ENCODE peak calls at places on chromosome 19, in nine cellular contexts. V, H, N, C, D, O, W, F and B are unnamed samples.

GRCh38 chr19:48813123-48813911 is 2.5 kb upstream of the BCAT2 start:
- DNase-seq in W (no peak), D (no peak), F (peak), C (no peak), H (no peak), V (no peak), O (no peak), N (no peak), B (peak)

GRCh38 chr19:47228168-47228936 is 2.6 kb downstream of the BBC3 start:
- DNase-seq in V (peak), D (no peak), N (peak), H (no peak), W (peak), C (peak), F (no peak), O (peak), B (peak)

GRCh38 chr19:53962887-53963435 is at the start of gene CACNG8:
- DNase-seq in D (no peak), F (peak), C (no peak), N (no peak), O (no peak), W (no peak), V (no peak), H (no peak), B (no peak)

GRCh38 chr19:35629332-35629633 is 447 bp downstream of the RBM42 start:
- DNase-seq in C (no peak), D (no peak), O (no peak), H (no peak), N (no peak), W (no peak), F (no peak), V (no peak), B (no peak)

GRCh38 chr19:55528030-55528801 is 8.7 kb downstream of the SBK2 start:
- DNase-seq in F (no peak), D (no peak), N (no peak), C (no peak), O (no peak), H (no peak), W (peak), V (no peak), B (peak)

GRCh38 chr19:33333151-33333550 is 30.8 kb upstream of the CEBPA start:
- DNase-seq in D (no peak), W (no peak), N (no peak), O (no peak), V (no peak), F (no peak), H (no peak), C (no peak), B (no peak)

GRCh38 chr19:57317503-57317902 is 2.8 kb upstream of the ZNF543 start:
- DNase-seq in O (no peak), D (no peak), C (no peak), V (no peak), H (no peak), N (no peak), W (no peak), F (peak), B (no peak)

GRCh38 chr19:27762933-27763332 is 1450.0 kb downstream of the UQCRFS1 start:
- DNase-seq in H (no peak), C (no peak), O (no peak), V (no peak), F (no peak), W (no peak), D (no peak), N (no peak), B (no peak)

GRCh38 chr19:45150180-45150579 is 10.6 kb downstream of the NKPD1 start:
- DNase-seq in D (no peak), H (no peak), F (no peak), N (no peak), V (no peak), W (no peak), C (no peak), O (no peak), B (no peak)

GRCh38 chr19:40190891-40191835 is at the start of gene MAP3K10:
- DNase-seq in H (peak), O (peak), N (peak), V (peak), C (peak), D (peak), W (peak), F (peak), B (peak)

GRCh38 chr19:1360818-1361461 is 22.8 kb upstream of the NDUFS7 start:
- DNase-seq in H (no peak), C (no peak), F (peak), V (peak), N (peak), O (no peak), D (peak), W (peak), B (no peak)

GRCh38 chr19:38831142-38831605 is 420 bp downstream of the ECH1 start:
- DNase-seq in V (peak), N (peak), F (peak), C (peak), D (peak), W (peak), H (no peak), O (peak), B (peak)

GRCh38 chr19:18738961-18739690 is 52.0 kb downstream of the COMP start:
- DNase-seq in D (no peak), O (no peak), N (no peak), F (no peak), H (no peak), V (no peak), W (no peak), C (no peak), B (no peak)

GRCh38 chr19:18416778-18417249 is 2.4 kb upstream of the SSBP4 start:
- DNase-seq in O (peak), N (peak), V (peak), H (no peak), D (peak), F (peak), C (peak), W (peak), B (peak)

GRCh38 chr19:39934584-39935233 is at the start of gene FCGBP:
- DNase-seq in C (no peak), H (no peak), V (peak), D (no peak), W (no peak), O (no peak), F (no peak), N (no peak), B (no peak)

GRCh38 chr19:11657307-11657706 is 60.0 kb downstream of the ZNF627 start:
- DNase-seq in D (no peak), H (no peak), O (no peak), F (no peak), N (no peak), C (no peak), W (no peak), V (peak), B (peak)

GRCh38 chr19:12681074-12681987 is at the start of gene DHPS:
- DNase-seq in C (peak), V (peak), W (peak), H (peak), D (peak), N (peak), F (peak), O (peak), B (peak)

GRCh38 chr19:54804101-54804500 is 691 bp downstream of the KIR2DL4 start:
- DNase-seq in N (no peak), W (no peak), D (no peak), H (no peak), O (no peak), V (no peak), F (no peak), C (no peak), B (no peak)

GRCh38 chr19:13865578-13866462 is 11.1 kb upstream of the NANOS3 start:
- DNase-seq in O (peak), W (no peak), V (no peak), C (no peak), D (no peak), N (no peak), F (peak), H (no peak), B (no peak)

GRCh38 chr19:38047641-38048040 is 140.6 kb downstream of the SIPA1L3 start:
- DNase-seq in N (no peak), F (peak), O (no peak), H (no peak), C (no peak), V (no peak), W (no peak), D (no peak), B (no peak)

GRCh38 chr19:3071764-3072163 is 9.5 kb upstream of the TLE5 start:
- DNase-seq in N (no peak), O (no peak), W (no peak), H (no peak), C (no peak), D (no peak), V (no peak), F (no peak), B (no peak)

GRCh38 chr19:19444694-19445155 is 39.2 kb downstream of the GATAD2A start:
- DNase-seq in V (no peak), N (no peak), D (peak), O (no peak), W (peak), C (no peak), F (no peak), H (no peak), B (peak)

GRCh38 chr19:34259367-34259865 is 5.1 kb downstream of the GARRE1 start:
- DNase-seq in V (no peak), N (no peak), O (no peak), F (no peak), W (peak), H (no peak), D (peak), C (peak), B (no peak)

GRCh38 chr19:10293637-10294367 is 4.0 kb downstream of the ICAM5 start:
- DNase-seq in C (no peak), D (no peak), O (no peak), V (no peak), F (no peak), W (no peak), N (no peak), H (no peak), B (no peak)

GRCh38 chr19:28563964-28564914 is 648.7 kb downstream of the UQCRFS1 start:
- DNase-seq in V (no peak), W (no peak), C (no peak), F (no peak), D (no peak), H (no peak), O (no peak), N (no peak), B (no peak)

GRCh38 chr19:19218911-19219310 is 7.2 kb downstream of the NCAN start:
- DNase-seq in D (no peak), W (no peak), O (no peak), H (no peak), N (no peak), F (no peak), C (no peak), V (no peak), B (no peak)

GRCh38 chr19:19860756-19861390 is 4.8 kb upstream of the ZNF253 start:
- DNase-seq in H (no peak), W (no peak), C (no peak), V (no peak), F (peak), N (peak), D (peak), O (peak), B (peak)

GRCh38 chr19:10782795-10783194 is 53.2 kb downstream of the TMED1 start:
- DNase-seq in W (no peak), O (peak), V (no peak), F (no peak), D (no peak), C (no peak), H (no peak), N (no peak), B (no peak)

GRCh38 chr19:34253711-34254551 is 423 bp upstream of the GARRE1 start:
- DNase-seq in H (peak), W (peak), V (peak), C (peak), D (peak), N (peak), F (no peak), O (peak), B (peak)

GRCh38 chr19:4636151-4636717 is 3.1 kb upstream of the TNFAIP8L1 start:
- DNase-seq in H (peak), W (peak), N (peak), C (peak), O (peak), F (peak), V (peak), D (peak), B (peak)

GRCh38 chr19:49057636-49058234 is at the start of gene CGB7:
- DNase-seq in D (peak), N (peak), C (peak), H (no peak), O (peak), F (peak), W (peak), V (peak), B (peak)

GRCh38 chr19:45637890-45638667 is 1.1 kb downstream of the EML2 start:
- DNase-seq in N (no peak), C (no peak), D (peak), V (peak), W (peak), O (no peak), H (no peak), F (no peak), B (peak)

GRCh38 chr19:39401549-39402416 is 4.9 kb upstream of the ZFP36 start:
- DNase-seq in H (peak), F (no peak), C (peak), W (peak), N (peak), V (peak), O (peak), D (peak), B (peak)

GRCh38 chr19:38952395-38953165 is 21.8 kb downstream of the MRPS12 start:
- DNase-seq in V (peak), C (peak), W (peak), F (peak), N (no peak), H (no peak), O (peak), D (no peak), B (peak)

GRCh38 chr19:55832676-55833075 is 877 bp upstream of the NLRP11 start:
- DNase-seq in F (no peak), V (no peak), O (no peak), C (no peak), W (no peak), N (no peak), D (no peak), H (no peak), B (no peak)